ENCODE peak calls at places on chromosomes 1 and 21, in five cellular contexts. One of them, this sample, is unnamed.
A peak's percentile ranks its signal among the peaks of the same experiment; 100 is the strongest.

GRCh38 chr1:77704736-77705135 is 22.3 kb upstream of the ZZZ3 start:
- DNase-seq in M059J: peak; percentile 10
- DNase-seq in substantia nigra: no peak
- DNase-seq in glomerular endothelial cell: no peak
- DNase-seq in T-cell: no peak
- DNase-seq in this sample: no peak

GRCh38 chr1:86515597-86515996 is 31.3 kb upstream of the CLCA4 start:
- DNase-seq in M059J: peak; percentile 50
- DNase-seq in substantia nigra: peak; percentile 51
- DNase-seq in glomerular endothelial cell: no peak
- DNase-seq in T-cell: no peak
- DNase-seq in this sample: peak; percentile 32

GRCh38 chr1:246491551-246492053 is 15.5 kb downstream of the SMYD3 start:
- DNase-seq in M059J: no peak
- DNase-seq in substantia nigra: no peak
- DNase-seq in glomerular endothelial cell: no peak
- DNase-seq in T-cell: no peak
- DNase-seq in this sample: no peak

GRCh38 chr1:1034438-1034759 is 14.5 kb downstream of the AGRN start:
- DNase-seq in M059J: no peak
- DNase-seq in substantia nigra: no peak
- DNase-seq in glomerular endothelial cell: no peak
- DNase-seq in T-cell: no peak
- DNase-seq in this sample: no peak

GRCh38 chr1:205339197-205339702 is 17.5 kb downstream of the KLHDC8A start:
- DNase-seq in M059J: no peak
- DNase-seq in substantia nigra: no peak
- DNase-seq in glomerular endothelial cell: no peak
- DNase-seq in T-cell: no peak
- DNase-seq in this sample: no peak

GRCh38 chr1:181255270-181255929 is 166.9 kb downstream of the IER5 start:
- DNase-seq in M059J: peak; percentile 97
- DNase-seq in substantia nigra: no peak
- DNase-seq in glomerular endothelial cell: peak; percentile 48
- DNase-seq in T-cell: no peak
- DNase-seq in this sample: no peak

GRCh38 chr1:26161408-26162219 is 2.7 kb downstream of the FAM110D start:
- DNase-seq in M059J: peak; percentile 58
- DNase-seq in substantia nigra: peak; percentile 42
- DNase-seq in glomerular endothelial cell: no peak
- DNase-seq in T-cell: no peak
- DNase-seq in this sample: peak; percentile 26

GRCh38 chr1:70899735-70900134 is 147.9 kb downstream of the PTGER3 start:
- DNase-seq in M059J: peak; percentile 18
- DNase-seq in substantia nigra: no peak
- DNase-seq in glomerular endothelial cell: no peak
- DNase-seq in T-cell: no peak
- DNase-seq in this sample: no peak

GRCh38 chr1:155979525-155980343 is 1.4 kb upstream of the ARHGEF2 start:
- DNase-seq in M059J: peak; percentile 39
- DNase-seq in substantia nigra: no peak
- DNase-seq in glomerular endothelial cell: no peak
- DNase-seq in T-cell: no peak
- DNase-seq in this sample: no peak

GRCh38 chr1:206833131-206833530 is 32.3 kb upstream of the IL20 start:
- DNase-seq in M059J: no peak
- DNase-seq in substantia nigra: no peak
- DNase-seq in glomerular endothelial cell: no peak
- DNase-seq in T-cell: no peak
- DNase-seq in this sample: peak; percentile 5

GRCh38 chr1:200184196-200184595 is 156.7 kb downstream of the NR5A2 start:
- DNase-seq in M059J: peak; percentile 97
- DNase-seq in substantia nigra: peak; percentile 35
- DNase-seq in glomerular endothelial cell: peak; percentile 27
- DNase-seq in T-cell: no peak
- DNase-seq in this sample: peak; percentile 3

GRCh38 chr1:101257500-101258325 is 20.9 kb downstream of the S1PR1 start:
- DNase-seq in M059J: peak; percentile 97
- DNase-seq in substantia nigra: no peak
- DNase-seq in glomerular endothelial cell: no peak
- DNase-seq in T-cell: peak; percentile 26
- DNase-seq in this sample: no peak

GRCh38 chr1:107993920-107994319 is 28.9 kb upstream of the VAV3 start:
- DNase-seq in M059J: peak; percentile 46
- DNase-seq in substantia nigra: peak; percentile 23
- DNase-seq in glomerular endothelial cell: no peak
- DNase-seq in T-cell: no peak
- DNase-seq in this sample: no peak

GRCh38 chr21:39788383-39788782 is 43.4 kb downstream of the IGSF5 start:
- DNase-seq in M059J: peak; percentile 93
- DNase-seq in substantia nigra: peak; percentile 55
- DNase-seq in glomerular endothelial cell: no peak
- DNase-seq in T-cell: no peak
- DNase-seq in this sample: peak; percentile 67

GRCh38 chr1:15322648-15323350 is 75.8 kb downstream of the FHAD1 start:
- DNase-seq in M059J: peak; percentile 12
- DNase-seq in substantia nigra: no peak
- DNase-seq in glomerular endothelial cell: no peak
- DNase-seq in T-cell: no peak
- DNase-seq in this sample: no peak